ENCODE peak calls at places on chromosomes 12 and 14, in seven cellular contexts. I is stimulated activated naive CD8-positive, alpha-beta T cell treated with anti-CD3 and anti-CD28 coated beads, Interleukin-15, Interleukin-2, amounts not matched to agents 100 U/mL and 50 U/mL, for 24 hours; J is PC-9; V is NCI-H2081; K is type B pancreatic cell; L is naive thymus-derived CD4-positive, alpha-beta T cell; W is fibroblast of the aortic adventitia. Y is an unnamed sample.
A peak's percentile ranks its signal among the peaks of the same experiment; 100 is the strongest.

GRCh38 chr14:44982594-44982993 is 20.6 kb downstream of the TOGARAM1 start:
- DNase-seq in I (no peak), J (no peak), V (no peak), K (no peak), L (no peak), W (no peak), Y (no peak)

GRCh38 chr14:45199246-45199645 is 53.8 kb downstream of the MIS18BP1 start:
- DNase-seq in I (no peak), J (no peak), V (no peak), K (no peak), L (no peak), W (peak; percentile 46), Y (no peak)

GRCh38 chr12:27384261-27384590 is 51.6 kb downstream of the BMAL2 start:
- DNase-seq in I (no peak), J (no peak), V (no peak), K (no peak), L (no peak), W (no peak), Y (no peak)

GRCh38 chr12:107488666-107489065 is 196.9 kb upstream of the PWP1 start:
- DNase-seq in I (no peak), J (no peak), V (no peak), K (no peak), L (no peak), W (peak; percentile 43), Y (no peak)

GRCh38 chr12:34400986-34401658 is 378.8 kb downstream of the ALG10 start:
- DNase-seq in I (peak; percentile 1), J (no peak), V (no peak), K (peak; percentile 63), L (no peak), W (no peak), Y (no peak)

GRCh38 chr12:109589240-109589590 is 15.6 kb downstream of the MVK start:
- DNase-seq in I (no peak), J (no peak), V (no peak), K (no peak), L (no peak), W (no peak), Y (no peak)

GRCh38 chr12:109568486-109568885 is 4.8 kb downstream of the MMAB start:
- DNase-seq in I (no peak), J (no peak), V (no peak), K (no peak), L (no peak), W (no peak), Y (no peak)

GRCh38 chr12:93427779-93428564 is 13.8 kb downstream of the UBE2N start:
- DNase-seq in I (no peak), J (no peak), V (no peak), K (no peak), L (no peak), W (peak; percentile 69), Y (no peak)

GRCh38 chr12:53199700-53200099 is 7.4 kb downstream of the ITGB7 start:
- DNase-seq in I (no peak), J (no peak), V (no peak), K (no peak), L (no peak), W (no peak), Y (no peak)

GRCh38 chr12:132530851-132531250 is 40.9 kb downstream of the FBRSL1 start:
- DNase-seq in I (no peak), J (no peak), V (no peak), K (no peak), L (no peak), W (no peak), Y (no peak)

GRCh38 chr14:78324353-78324752 is 154.2 kb downstream of the NRXN3 start:
- DNase-seq in I (no peak), J (no peak), V (no peak), K (no peak), L (no peak), W (no peak), Y (no peak)

GRCh38 chr14:67166450-67166853 is 22.8 kb upstream of the GARIN2 start:
- DNase-seq in I (peak; percentile 32), J (peak; percentile 51), V (peak; percentile 12), K (no peak), L (peak; percentile 38), W (peak; percentile 73), Y (peak; percentile 60)

GRCh38 chr14:51209457-51209856 is 30.6 kb upstream of the TMX1 start:
- DNase-seq in I (no peak), J (no peak), V (peak; percentile 74), K (no peak), L (no peak), W (no peak), Y (no peak)

GRCh38 chr14:52706286-52706685 is 714 bp upstream of the PSMC6 start:
- DNase-seq in I (peak; percentile 53), J (no peak), V (no peak), K (no peak), L (peak; percentile 30), W (no peak), Y (peak; percentile 50)

GRCh38 chr12:12461281-12461922 is 101.3 kb downstream of the DUSP16 start:
- DNase-seq in I (no peak), J (no peak), V (no peak), K (no peak), L (no peak), W (no peak), Y (no peak)

GRCh38 chr14:50775357-50775756 is 55.6 kb downstream of the NIN start:
- DNase-seq in I (no peak), J (peak; percentile 85), V (no peak), K (no peak), L (no peak), W (peak; percentile 87), Y (peak; percentile 53)

GRCh38 chr12:121472150-121472905 is 72.4 kb downstream of the RNF34 start:
- DNase-seq in I (no peak), J (no peak), V (no peak), K (no peak), L (no peak), W (no peak), Y (no peak)

GRCh38 chr12:104750061-104750460 is 208.0 kb downstream of the SLC41A2 start:
- DNase-seq in I (no peak), J (peak; percentile 84), V (no peak), K (no peak), L (no peak), W (peak; percentile 13), Y (no peak)

GRCh38 chr12:98606367-98606985 is 13.0 kb downstream of the SLC25A3 start:
- DNase-seq in I (no peak), J (no peak), V (no peak), K (no peak), L (no peak), W (no peak), Y (peak; percentile 16)

GRCh38 chr12:96060041-96060440 is 24.7 kb upstream of the LTA4H start:
- DNase-seq in I (no peak), J (no peak), V (no peak), K (no peak), L (no peak), W (no peak), Y (no peak)

GRCh38 chr12:100789146-100789545 is 5.4 kb upstream of the ANO4 start:
- DNase-seq in I (no peak), J (no peak), V (no peak), K (no peak), L (no peak), W (no peak), Y (no peak)